ENCODE peak calls at places on chromosomes 1 and 21, in six cellular contexts. H is NCI-H1105 treated with DMSO at 0.1 percent for 48 hours; R is MCF 10A; E is WTC11; P is psoas muscle; F is stimulated activated CD8-positive, alpha-beta memory T cell treated with anti-CD3 and anti-CD28 coated beads, Interleukin-15, amount 100 ng/mL, for 24 hours. Z is an unnamed sample.

GRCh38 chr1:39501666-39502065 is 10.2 kb downstream of the BMP8A start:
- DNase-seq in H (no peak), R (peak; percentile 90), P (no peak), E (no peak), F (no peak), Z (no peak)

GRCh38 chr1:109821831-109822745 is 58.4 kb upstream of the EPS8L3 start:
- DNase-seq in P (peak; percentile 83), E (no peak), H (no peak), F (no peak), R (peak; percentile 88), Z (no peak)

GRCh38 chr1:94875794-94876193 is 51.1 kb downstream of the CNN3 start:
- DNase-seq in F (no peak), R (peak; percentile 73), H (no peak), E (no peak), P (no peak), Z (no peak)

GRCh38 chr21:44405948-44406872 is 49.1 kb upstream of the LRRC3 start:
- DNase-seq in H (no peak), P (no peak), E (no peak), F (no peak), R (no peak), Z (no peak)

GRCh38 chr1:170487503-170487902 is 44.5 kb upstream of the GORAB start:
- DNase-seq in F (no peak), P (no peak), H (no peak), R (no peak), E (no peak), Z (no peak)

GRCh38 chr1:226349081-226349480 is 40.1 kb upstream of the LIN9 start:
- DNase-seq in F (no peak), P (no peak), E (no peak), H (no peak), R (no peak), Z (no peak)

GRCh38 chr1:172352435-172352834 is 68.0 kb upstream of the C1orf105 start:
- DNase-seq in H (no peak), P (no peak), R (peak; percentile 76), E (no peak), F (no peak), Z (no peak)

GRCh38 chr21:41167348-41168342 is at the start of gene BACE2:
- DNase-seq in H (peak; percentile 53), R (peak; percentile 81), F (no peak), E (peak; percentile 69), P (peak; percentile 83), Z (peak; percentile 8)

GRCh38 chr1:150516616-150517015 is 1.1 kb downstream of the FALEC start:
- DNase-seq in R (peak; percentile 18), H (peak; percentile 2), P (no peak), E (no peak), F (no peak), Z (peak; percentile 40)

GRCh38 chr21:45434645-45435217 is 29.8 kb downstream of the COL18A1 start:
- DNase-seq in P (no peak), E (no peak), R (no peak), F (no peak), H (no peak), Z (no peak)

GRCh38 chr1:154568165-154568815 is 712 bp downstream of the CHRNB2 start:
- DNase-seq in H (no peak), E (no peak), R (no peak), F (no peak), P (no peak), Z (no peak)

GRCh38 chr1:240559781-240560180 is 52.2 kb downstream of the GREM2 start:
- DNase-seq in F (no peak), P (no peak), E (no peak), H (no peak), R (no peak), Z (no peak)

GRCh38 chr1:155938220-155938627 is 3.2 kb upstream of the RXFP4 start:
- DNase-seq in P (no peak), F (no peak), E (no peak), R (peak; percentile 90), H (peak; percentile 75), Z (peak; percentile 65)

GRCh38 chr21:26194811-26195251 is 24.3 kb upstream of the APP start:
- DNase-seq in H (no peak), E (no peak), P (no peak), F (no peak), R (no peak), Z (peak; percentile 20)

GRCh38 chr1:220300442-220301121 is 28.3 kb upstream of the RAB3GAP2 start:
- DNase-seq in F (no peak), P (peak; percentile 59), H (no peak), E (no peak), R (peak; percentile 91), Z (peak; percentile 20)

GRCh38 chr1:230822092-230822581 is 46.2 kb downstream of the C1orf198 start:
- DNase-seq in R (no peak), P (peak; percentile 69), H (no peak), F (no peak), E (no peak), Z (no peak)

GRCh38 chr1:41868241-41868953 is 50.3 kb downstream of the HIVEP3 start:
- DNase-seq in H (no peak), F (no peak), P (no peak), E (no peak), R (peak; percentile 17), Z (no peak)

GRCh38 chr1:59831529-59831928 is 16.8 kb downstream of the HOOK1 start:
- DNase-seq in H (no peak), F (no peak), P (no peak), R (no peak), E (no peak), Z (no peak)

GRCh38 chr1:165871311-165872067 is 44.1 kb downstream of the UCK2 start:
- DNase-seq in E (peak; percentile 49), P (peak; percentile 29), H (no peak), F (no peak), R (peak; percentile 85), Z (no peak)

GRCh38 chr1:108708726-108709660 is 3.7 kb upstream of the FNDC7 start:
- DNase-seq in F (no peak), R (peak; percentile 27), P (no peak), E (peak; percentile 72), H (no peak), Z (no peak)

GRCh38 chr1:221316491-221317056 is 425.3 kb downstream of the DUSP10 start:
- DNase-seq in R (peak; percentile 90), H (no peak), E (no peak), P (no peak), F (no peak), Z (no peak)

GRCh38 chr1:224641030-224641429 is 24.9 kb downstream of the CNIH3 start:
- DNase-seq in P (no peak), R (no peak), E (peak; percentile 69), F (no peak), H (peak; percentile 37), Z (no peak)

GRCh38 chr1:19310061-19310460 is 1.9 kb downstream of the AKR7A2 start:
- DNase-seq in F (no peak), P (no peak), H (no peak), E (no peak), R (no peak), Z (no peak)

GRCh38 chr1:27005648-27006496 is 6.8 kb downstream of the TENT5B start:
- DNase-seq in R (peak; percentile 82), E (peak; percentile 51), F (no peak), H (no peak), P (no peak), Z (no peak)

GRCh38 chr1:156104861-156105546 is 9.5 kb upstream of the LMNA start:
- DNase-seq in P (no peak), F (no peak), E (peak; percentile 57), H (no peak), R (no peak), Z (no peak)

GRCh38 chr1:225654688-225655508 is 2.0 kb upstream of the ENAH start:
- DNase-seq in F (no peak), R (no peak), E (no peak), P (no peak), H (no peak), Z (no peak)

GRCh38 chr1:169133228-169133576 is 26.7 kb downstream of the ATP1B1 start:
- DNase-seq in F (no peak), R (no peak), P (no peak), H (no peak), E (no peak), Z (no peak)

GRCh38 chr1:231563253-231563652 is 34.8 kb downstream of the TSNAX start:
- DNase-seq in F (no peak), R (no peak), H (no peak), P (no peak), E (no peak), Z (no peak)

GRCh38 chr1:90384152-90384650 is 332.9 kb downstream of the BARHL2 start:
- DNase-seq in R (no peak), E (no peak), P (no peak), F (no peak), H (no peak), Z (peak; percentile 52)

GRCh38 chr1:25711555-25712298 is 88.3 kb upstream of the SELENON start:
- DNase-seq in E (no peak), H (no peak), P (no peak), F (peak; percentile 12), R (no peak), Z (no peak)

GRCh38 chr1:41662061-41662655 is 177.7 kb upstream of the EDN2 start:
- DNase-seq in H (no peak), E (peak; percentile 53), R (peak; percentile 51), P (peak; percentile 67), F (peak; percentile 53), Z (no peak)

GRCh38 chr1:162716123-162716522 is 74.4 kb upstream of the HSD17B7 start:
- DNase-seq in P (no peak), F (no peak), H (no peak), E (no peak), R (no peak), Z (no peak)

GRCh38 chr21:46048926-46049889 is 48.7 kb upstream of the COL6A2 start:
- DNase-seq in H (no peak), F (no peak), E (no peak), R (peak; percentile 97), P (peak; percentile 91), Z (no peak)